ENCODE peak calls at places on chromosomes 1 and 21, in seven cellular contexts. One of them, this sample, is unnamed.

GRCh38 chr21:15121655-15122120 is 56.9 kb upstream of the NRIP1 start:
- DNase-seq in progenitor cell of endocrine pancreas: no peak
- DNase-seq in cardiac fibroblast: peak; percentile 58
- DNase-seq in fibroblast of pulmonary artery: peak; percentile 63
- DNase-seq in left cardiac atrium: peak; percentile 54
- DNase-seq in stimulated activated CD8-positive, alpha-beta memory T cell treated with anti-CD3 and anti-CD28 coated beads, Interleukin-15, amount 100 ng/mL, for 4 hours: no peak
- DNase-seq in glutamatergic neuron: no peak
- DNase-seq in this sample: peak; percentile 11

GRCh38 chr1:207470927-207471326 is 16.8 kb downstream of the CR2 start:
- DNase-seq in progenitor cell of endocrine pancreas: no peak
- DNase-seq in cardiac fibroblast: no peak
- DNase-seq in fibroblast of pulmonary artery: no peak
- DNase-seq in left cardiac atrium: no peak
- DNase-seq in stimulated activated CD8-positive, alpha-beta memory T cell treated with anti-CD3 and anti-CD28 coated beads, Interleukin-15, amount 100 ng/mL, for 4 hours: no peak
- DNase-seq in glutamatergic neuron: no peak
- DNase-seq in this sample: no peak

GRCh38 chr1:25065246-25066238 is 135.5 kb upstream of the RUNX3 start:
- DNase-seq in progenitor cell of endocrine pancreas: no peak
- DNase-seq in cardiac fibroblast: no peak
- DNase-seq in fibroblast of pulmonary artery: peak; percentile 3
- DNase-seq in left cardiac atrium: peak; percentile 17
- DNase-seq in stimulated activated CD8-positive, alpha-beta memory T cell treated with anti-CD3 and anti-CD28 coated beads, Interleukin-15, amount 100 ng/mL, for 4 hours: peak; percentile 50
- DNase-seq in glutamatergic neuron: peak; percentile 24
- DNase-seq in this sample: no peak

GRCh38 chr1:119778359-119778758 is 9.7 kb upstream of the HMGCS2 start:
- DNase-seq in progenitor cell of endocrine pancreas: no peak
- DNase-seq in cardiac fibroblast: no peak
- DNase-seq in fibroblast of pulmonary artery: no peak
- DNase-seq in left cardiac atrium: no peak
- DNase-seq in stimulated activated CD8-positive, alpha-beta memory T cell treated with anti-CD3 and anti-CD28 coated beads, Interleukin-15, amount 100 ng/mL, for 4 hours: no peak
- DNase-seq in glutamatergic neuron: no peak
- DNase-seq in this sample: no peak

GRCh38 chr1:93180723-93181613 is at the start of gene CCDC18:
- DNase-seq in progenitor cell of endocrine pancreas: no peak
- DNase-seq in cardiac fibroblast: peak; percentile 65
- DNase-seq in fibroblast of pulmonary artery: peak; percentile 53
- DNase-seq in left cardiac atrium: no peak
- DNase-seq in stimulated activated CD8-positive, alpha-beta memory T cell treated with anti-CD3 and anti-CD28 coated beads, Interleukin-15, amount 100 ng/mL, for 4 hours: no peak
- DNase-seq in glutamatergic neuron: no peak
- DNase-seq in this sample: no peak

GRCh38 chr1:10046356-10047085 is 13.8 kb downstream of the UBE4B start:
- DNase-seq in progenitor cell of endocrine pancreas: no peak
- DNase-seq in cardiac fibroblast: no peak
- DNase-seq in fibroblast of pulmonary artery: no peak
- DNase-seq in left cardiac atrium: no peak
- DNase-seq in stimulated activated CD8-positive, alpha-beta memory T cell treated with anti-CD3 and anti-CD28 coated beads, Interleukin-15, amount 100 ng/mL, for 4 hours: no peak
- DNase-seq in glutamatergic neuron: no peak
- DNase-seq in this sample: no peak

GRCh38 chr1:176893625-176894352 is 270.7 kb downstream of the ASTN1 start:
- DNase-seq in progenitor cell of endocrine pancreas: no peak
- DNase-seq in cardiac fibroblast: no peak
- DNase-seq in fibroblast of pulmonary artery: no peak
- DNase-seq in left cardiac atrium: no peak
- DNase-seq in stimulated activated CD8-positive, alpha-beta memory T cell treated with anti-CD3 and anti-CD28 coated beads, Interleukin-15, amount 100 ng/mL, for 4 hours: no peak
- DNase-seq in glutamatergic neuron: no peak
- DNase-seq in this sample: no peak

GRCh38 chr1:233113713-233114028 is 163.3 kb downstream of the NTPCR start:
- DNase-seq in progenitor cell of endocrine pancreas: no peak
- DNase-seq in cardiac fibroblast: no peak
- DNase-seq in fibroblast of pulmonary artery: no peak
- DNase-seq in left cardiac atrium: no peak
- DNase-seq in stimulated activated CD8-positive, alpha-beta memory T cell treated with anti-CD3 and anti-CD28 coated beads, Interleukin-15, amount 100 ng/mL, for 4 hours: no peak
- DNase-seq in glutamatergic neuron: no peak
- DNase-seq in this sample: no peak

GRCh38 chr1:219670426-219671149 is 57.7 kb upstream of the ZC3H11B start:
- DNase-seq in progenitor cell of endocrine pancreas: no peak
- DNase-seq in cardiac fibroblast: peak; percentile 5
- DNase-seq in fibroblast of pulmonary artery: peak; percentile 91
- DNase-seq in left cardiac atrium: peak; percentile 80
- DNase-seq in stimulated activated CD8-positive, alpha-beta memory T cell treated with anti-CD3 and anti-CD28 coated beads, Interleukin-15, amount 100 ng/mL, for 4 hours: no peak
- DNase-seq in glutamatergic neuron: no peak
- DNase-seq in this sample: no peak

GRCh38 chr21:41932191-41932575 is 21.6 kb downstream of the C2CD2 start:
- DNase-seq in progenitor cell of endocrine pancreas: no peak
- DNase-seq in cardiac fibroblast: peak; percentile 94
- DNase-seq in fibroblast of pulmonary artery: peak; percentile 82
- DNase-seq in left cardiac atrium: peak; percentile 36
- DNase-seq in stimulated activated CD8-positive, alpha-beta memory T cell treated with anti-CD3 and anti-CD28 coated beads, Interleukin-15, amount 100 ng/mL, for 4 hours: no peak
- DNase-seq in glutamatergic neuron: no peak
- DNase-seq in this sample: peak; percentile 98

GRCh38 chr1:200147094-200147493 is 119.6 kb downstream of the NR5A2 start:
- DNase-seq in progenitor cell of endocrine pancreas: no peak
- DNase-seq in cardiac fibroblast: no peak
- DNase-seq in fibroblast of pulmonary artery: no peak
- DNase-seq in left cardiac atrium: no peak
- DNase-seq in stimulated activated CD8-positive, alpha-beta memory T cell treated with anti-CD3 and anti-CD28 coated beads, Interleukin-15, amount 100 ng/mL, for 4 hours: no peak
- DNase-seq in glutamatergic neuron: no peak
- DNase-seq in this sample: no peak

GRCh38 chr1:205950826-205951549 is 7.7 kb upstream of the SLC26A9 start:
- DNase-seq in progenitor cell of endocrine pancreas: no peak
- DNase-seq in cardiac fibroblast: peak; percentile 71
- DNase-seq in fibroblast of pulmonary artery: peak; percentile 29
- DNase-seq in left cardiac atrium: no peak
- DNase-seq in stimulated activated CD8-positive, alpha-beta memory T cell treated with anti-CD3 and anti-CD28 coated beads, Interleukin-15, amount 100 ng/mL, for 4 hours: no peak
- DNase-seq in glutamatergic neuron: no peak
- DNase-seq in this sample: peak; percentile 75

GRCh38 chr1:3168678-3169077 is 99.7 kb downstream of the PRDM16 start:
- DNase-seq in progenitor cell of endocrine pancreas: no peak
- DNase-seq in cardiac fibroblast: no peak
- DNase-seq in fibroblast of pulmonary artery: no peak
- DNase-seq in left cardiac atrium: no peak
- DNase-seq in stimulated activated CD8-positive, alpha-beta memory T cell treated with anti-CD3 and anti-CD28 coated beads, Interleukin-15, amount 100 ng/mL, for 4 hours: no peak
- DNase-seq in glutamatergic neuron: no peak
- DNase-seq in this sample: no peak

GRCh38 chr21:15027056-15027455 is 37.7 kb downstream of the NRIP1 start:
- DNase-seq in progenitor cell of endocrine pancreas: no peak
- DNase-seq in cardiac fibroblast: no peak
- DNase-seq in fibroblast of pulmonary artery: no peak
- DNase-seq in left cardiac atrium: no peak
- DNase-seq in stimulated activated CD8-positive, alpha-beta memory T cell treated with anti-CD3 and anti-CD28 coated beads, Interleukin-15, amount 100 ng/mL, for 4 hours: no peak
- DNase-seq in glutamatergic neuron: no peak
- DNase-seq in this sample: no peak

GRCh38 chr1:32031578-32032286 is 18.1 kb downstream of the KHDRBS1 start:
- DNase-seq in progenitor cell of endocrine pancreas: no peak
- DNase-seq in cardiac fibroblast: peak; percentile 78
- DNase-seq in fibroblast of pulmonary artery: peak; percentile 47
- DNase-seq in left cardiac atrium: no peak
- DNase-seq in stimulated activated CD8-positive, alpha-beta memory T cell treated with anti-CD3 and anti-CD28 coated beads, Interleukin-15, amount 100 ng/mL, for 4 hours: no peak
- DNase-seq in glutamatergic neuron: no peak
- DNase-seq in this sample: no peak

GRCh38 chr1:235024706-235025421 is 103.8 kb downstream of the TOMM20 start:
- DNase-seq in progenitor cell of endocrine pancreas: no peak
- DNase-seq in cardiac fibroblast: no peak
- DNase-seq in fibroblast of pulmonary artery: no peak
- DNase-seq in left cardiac atrium: peak; percentile 58
- DNase-seq in stimulated activated CD8-positive, alpha-beta memory T cell treated with anti-CD3 and anti-CD28 coated beads, Interleukin-15, amount 100 ng/mL, for 4 hours: no peak
- DNase-seq in glutamatergic neuron: peak; percentile 20
- DNase-seq in this sample: no peak

GRCh38 chr1:165828581-165829329 is 1.3 kb downstream of the UCK2 start:
- DNase-seq in progenitor cell of endocrine pancreas: peak; percentile 34
- DNase-seq in cardiac fibroblast: peak; percentile 86
- DNase-seq in fibroblast of pulmonary artery: peak; percentile 85
- DNase-seq in left cardiac atrium: peak; percentile 48
- DNase-seq in stimulated activated CD8-positive, alpha-beta memory T cell treated with anti-CD3 and anti-CD28 coated beads, Interleukin-15, amount 100 ng/mL, for 4 hours: no peak
- DNase-seq in glutamatergic neuron: peak; percentile 65
- DNase-seq in this sample: peak; percentile 81

GRCh38 chr1:184485731-184486723 is 99.2 kb downstream of the C1orf21 start:
- DNase-seq in progenitor cell of endocrine pancreas: no peak
- DNase-seq in cardiac fibroblast: no peak
- DNase-seq in fibroblast of pulmonary artery: no peak
- DNase-seq in left cardiac atrium: no peak
- DNase-seq in stimulated activated CD8-positive, alpha-beta memory T cell treated with anti-CD3 and anti-CD28 coated beads, Interleukin-15, amount 100 ng/mL, for 4 hours: no peak
- DNase-seq in glutamatergic neuron: no peak
- DNase-seq in this sample: peak; percentile 33

GRCh38 chr1:198096390-198096789 is 60.4 kb upstream of the NEK7 start:
- DNase-seq in progenitor cell of endocrine pancreas: no peak
- DNase-seq in cardiac fibroblast: peak; percentile 41
- DNase-seq in fibroblast of pulmonary artery: no peak
- DNase-seq in left cardiac atrium: no peak
- DNase-seq in stimulated activated CD8-positive, alpha-beta memory T cell treated with anti-CD3 and anti-CD28 coated beads, Interleukin-15, amount 100 ng/mL, for 4 hours: no peak
- DNase-seq in glutamatergic neuron: no peak
- DNase-seq in this sample: no peak

GRCh38 chr1:28249013-28249870 is 10.1 kb upstream of the SESN2 start:
- DNase-seq in progenitor cell of endocrine pancreas: no peak
- DNase-seq in cardiac fibroblast: peak; percentile 74
- DNase-seq in fibroblast of pulmonary artery: peak; percentile 77
- DNase-seq in left cardiac atrium: peak; percentile 53
- DNase-seq in stimulated activated CD8-positive, alpha-beta memory T cell treated with anti-CD3 and anti-CD28 coated beads, Interleukin-15, amount 100 ng/mL, for 4 hours: no peak
- DNase-seq in glutamatergic neuron: no peak
- DNase-seq in this sample: peak; percentile 84